ENCODE peak calls at places on chromosomes 12 and 14, in four cellular contexts. One of them, this sample, is unnamed.

GRCh38 chr14:61388173-61388975 is 67.0 kb downstream of the PRKCH start:
- DNase-seq in astrocyte: peak; percentile 23
- DNase-seq in H1: no peak
- DNase-seq in keratinocyte: peak; percentile 52
- DNase-seq in this sample: no peak

GRCh38 chr12:9761407-9761736 is 671 bp upstream of the CD69 start:
- DNase-seq in astrocyte: peak; percentile 12
- DNase-seq in H1: no peak
- DNase-seq in keratinocyte: no peak
- DNase-seq in this sample: no peak

GRCh38 chr14:78156196-78156595 is 14.0 kb upstream of the NRXN3 start:
- DNase-seq in astrocyte: no peak
- DNase-seq in H1: no peak
- DNase-seq in keratinocyte: no peak
- DNase-seq in this sample: no peak

GRCh38 chr12:68587448-68587873 is 23.2 kb upstream of the RAP1B start:
- DNase-seq in astrocyte: peak; percentile 19
- DNase-seq in H1: no peak
- DNase-seq in keratinocyte: no peak
- DNase-seq in this sample: peak; percentile 53

GRCh38 chr12:119715268-119715620 is 47.3 kb downstream of the PRKAB1 start:
- DNase-seq in astrocyte: peak; percentile 47
- DNase-seq in H1: no peak
- DNase-seq in keratinocyte: peak; percentile 40
- DNase-seq in this sample: no peak

GRCh38 chr12:65208125-65208524 is 38.7 kb downstream of the LEMD3 start:
- DNase-seq in astrocyte: no peak
- DNase-seq in H1: no peak
- DNase-seq in keratinocyte: no peak
- DNase-seq in this sample: no peak

GRCh38 chr12:51270847-51271518 is 768 bp upstream of the SMAGP start:
- DNase-seq in astrocyte: peak; percentile 87
- DNase-seq in H1: no peak
- DNase-seq in keratinocyte: peak; percentile 58
- DNase-seq in this sample: no peak

GRCh38 chr14:74980746-74981661 is 21.7 kb upstream of the EIF2B2 start:
- DNase-seq in astrocyte: peak; percentile 55
- DNase-seq in H1: peak; percentile 72
- DNase-seq in keratinocyte: no peak
- DNase-seq in this sample: no peak

GRCh38 chr14:104149617-104150141 is 11.3 kb downstream of the KIF26A start:
- DNase-seq in astrocyte: peak; percentile 3
- DNase-seq in H1: peak; percentile 80
- DNase-seq in keratinocyte: no peak
- DNase-seq in this sample: no peak

GRCh38 chr12:4276524-4277204 is 3.1 kb downstream of the CCND2 start:
- DNase-seq in astrocyte: peak; percentile 65
- DNase-seq in H1: peak; percentile 90
- DNase-seq in keratinocyte: peak; percentile 72
- DNase-seq in this sample: peak; percentile 81

GRCh38 chr14:90573385-90574105 is 176.7 kb downstream of the CALM1 start:
- DNase-seq in astrocyte: no peak
- DNase-seq in H1: no peak
- DNase-seq in keratinocyte: no peak
- DNase-seq in this sample: no peak

GRCh38 chr14:94171208-94171607 is 2.9 kb upstream of the PPP4R4 start:
- DNase-seq in astrocyte: peak; percentile 6
- DNase-seq in H1: no peak
- DNase-seq in keratinocyte: peak; percentile 26
- DNase-seq in this sample: no peak

GRCh38 chr14:53942970-53943750 is 13.5 kb downstream of the BMP4 start:
- DNase-seq in astrocyte: no peak
- DNase-seq in H1: no peak
- DNase-seq in keratinocyte: no peak
- DNase-seq in this sample: no peak

GRCh38 chr12:50240792-50241114 is 42.6 kb downstream of the LIMA1 start:
- DNase-seq in astrocyte: no peak
- DNase-seq in H1: no peak
- DNase-seq in keratinocyte: no peak
- DNase-seq in this sample: no peak
- H3K4me3 ChIP-seq in astrocyte: no peak overlapping the region
- H3K4me3 ChIP-seq in H1: no peak overlapping the region
- H3K4me3 ChIP-seq in keratinocyte: no peak overlapping the region
- H3K4me3 ChIP-seq in this sample: no peak overlapping the region

GRCh38 chr14:73231874-73232851 is 5.1 kb upstream of the PAPLN start:
- DNase-seq in astrocyte: no peak
- DNase-seq in H1: peak; percentile 81
- DNase-seq in keratinocyte: no peak
- DNase-seq in this sample: peak; percentile 57
- TF ChIP-seq CTCF in astrocyte: no peak
- TF ChIP-seq CTCF in H1: peak; percentile 78
- TF ChIP-seq CTCF in keratinocyte: peak; percentile 28
- TF ChIP-seq CTCF in this sample: peak; percentile 63

GRCh38 chr12:30794020-30794419 is 39.3 kb upstream of the CAPRIN2 start:
- DNase-seq in astrocyte: no peak
- DNase-seq in H1: no peak
- DNase-seq in keratinocyte: no peak
- DNase-seq in this sample: no peak
- H3K4me2 ChIP-seq in astrocyte: peak overlapping the region; percentile 96
- H3K4me2 ChIP-seq in H1: no peak overlapping the region
- H3K4me2 ChIP-seq in keratinocyte: peak overlapping the region; percentile 87
- H3K4me2 ChIP-seq in this sample: no peak overlapping the region

GRCh38 chr14:50530358-50530757 is 2.0 kb downstream of the MAP4K5 start:
- DNase-seq in astrocyte: peak; percentile 62
- DNase-seq in H1: no peak
- DNase-seq in keratinocyte: no peak
- DNase-seq in this sample: no peak
- H3K4me3 ChIP-seq in astrocyte: peak overlapping the region; percentile 94
- H3K4me3 ChIP-seq in H1: peak overlapping the region; percentile 91
- H3K4me3 ChIP-seq in keratinocyte: peak overlapping the region; percentile 70
- H3K4me3 ChIP-seq in this sample: peak overlapping the region; percentile 89